ENCODE peak calls at places on chromosomes 4 and X, in five cellular contexts. One of them, this sample, is unnamed.

GRCh38 chr4:77025643-77026321 is 50.0 kb downstream of the CCNI start:
- DNase-seq in cardiac septum: no peak
- DNase-seq in heart left ventricle: no peak
- DNase-seq in naive thymus-derived CD8-positive, alpha-beta T cell: no peak
- DNase-seq in hypothalamus: no peak
- DNase-seq in this sample: no peak

GRCh38 chr4:89356086-89356485 is 48.5 kb upstream of the GPRIN3 start:
- DNase-seq in naive thymus-derived CD8-positive, alpha-beta T cell: no peak
- DNase-seq in hypothalamus: no peak
- DNase-seq in cardiac septum: no peak
- DNase-seq in heart left ventricle: no peak
- DNase-seq in this sample: peak

GRCh38 chr4:162838671-162839070 is 328.0 kb downstream of the NAF1 start:
- DNase-seq in naive thymus-derived CD8-positive, alpha-beta T cell: no peak
- DNase-seq in heart left ventricle: no peak
- DNase-seq in cardiac septum: no peak
- DNase-seq in hypothalamus: no peak
- DNase-seq in this sample: no peak

GRCh38 chr4:127708985-127709384 is 21.2 kb upstream of the SLC25A31 start:
- DNase-seq in cardiac septum: no peak
- DNase-seq in hypothalamus: no peak
- DNase-seq in naive thymus-derived CD8-positive, alpha-beta T cell: no peak
- DNase-seq in heart left ventricle: no peak
- DNase-seq in this sample: peak

GRCh38 chr4:80069837-80070788 is 2.9 kb downstream of the ANTXR2 start:
- DNase-seq in naive thymus-derived CD8-positive, alpha-beta T cell: no peak
- DNase-seq in hypothalamus: no peak
- DNase-seq in heart left ventricle: no peak
- DNase-seq in cardiac septum: no peak
- DNase-seq in this sample: no peak

GRCh38 chrX:45765726-45766125 is 565.0 kb upstream of the DIPK2B start:
- DNase-seq in cardiac septum: no peak
- DNase-seq in heart left ventricle: no peak
- DNase-seq in naive thymus-derived CD8-positive, alpha-beta T cell: no peak
- DNase-seq in hypothalamus: no peak
- DNase-seq in this sample: no peak

GRCh38 chrX:16869393-16870094 is 618 bp downstream of the RBBP7 start:
- DNase-seq in hypothalamus: no peak
- DNase-seq in naive thymus-derived CD8-positive, alpha-beta T cell: peak
- DNase-seq in cardiac septum: no peak
- DNase-seq in heart left ventricle: peak
- DNase-seq in this sample: no peak

GRCh38 chr4:87119965-87120364 is 100.5 kb downstream of the KLHL8 start:
- DNase-seq in cardiac septum: no peak
- DNase-seq in naive thymus-derived CD8-positive, alpha-beta T cell: no peak
- DNase-seq in heart left ventricle: no peak
- DNase-seq in hypothalamus: no peak
- DNase-seq in this sample: no peak

GRCh38 chr4:5050520-5050955 is 742 bp upstream of the STK32B start:
- DNase-seq in cardiac septum: peak
- DNase-seq in hypothalamus: peak
- DNase-seq in naive thymus-derived CD8-positive, alpha-beta T cell: no peak
- DNase-seq in heart left ventricle: peak
- DNase-seq in this sample: peak

GRCh38 chr4:121192013-121192412 is 27.9 kb upstream of the TNIP3 start:
- DNase-seq in cardiac septum: no peak
- DNase-seq in hypothalamus: no peak
- DNase-seq in naive thymus-derived CD8-positive, alpha-beta T cell: no peak
- DNase-seq in heart left ventricle: no peak
- DNase-seq in this sample: no peak

GRCh38 chr4:60743654-60744053 is 456.5 kb upstream of the ADGRL3 start:
- DNase-seq in heart left ventricle: no peak
- DNase-seq in cardiac septum: no peak
- DNase-seq in naive thymus-derived CD8-positive, alpha-beta T cell: no peak
- DNase-seq in hypothalamus: no peak
- DNase-seq in this sample: no peak

GRCh38 chrX:144801786-144802185 is 445.5 kb upstream of the SPANXN1 start:
- DNase-seq in cardiac septum: no peak
- DNase-seq in hypothalamus: no peak
- DNase-seq in naive thymus-derived CD8-positive, alpha-beta T cell: no peak
- DNase-seq in heart left ventricle: no peak
- DNase-seq in this sample: no peak

GRCh38 chr4:3706111-3706511 is 60.1 kb upstream of the ADRA2C start:
- DNase-seq in cardiac septum: no peak
- DNase-seq in heart left ventricle: peak
- DNase-seq in naive thymus-derived CD8-positive, alpha-beta T cell: no peak
- DNase-seq in hypothalamus: no peak
- DNase-seq in this sample: no peak

GRCh38 chr4:145843148-145843547 is 95.5 kb downstream of the ZNF827 start:
- DNase-seq in hypothalamus: no peak
- DNase-seq in cardiac septum: no peak
- DNase-seq in naive thymus-derived CD8-positive, alpha-beta T cell: no peak
- DNase-seq in heart left ventricle: no peak
- DNase-seq in this sample: no peak

GRCh38 chrX:40244980-40245379 is 147.2 kb upstream of the BCOR start:
- DNase-seq in hypothalamus: no peak
- DNase-seq in cardiac septum: no peak
- DNase-seq in naive thymus-derived CD8-positive, alpha-beta T cell: no peak
- DNase-seq in heart left ventricle: no peak
- DNase-seq in this sample: no peak

GRCh38 chr4:168584321-168584771 is 87.5 kb downstream of the PALLD start:
- DNase-seq in naive thymus-derived CD8-positive, alpha-beta T cell: no peak
- DNase-seq in hypothalamus: no peak
- DNase-seq in cardiac septum: no peak
- DNase-seq in heart left ventricle: no peak
- DNase-seq in this sample: no peak

GRCh38 chr4:89324671-89325070 is 17.1 kb upstream of the GPRIN3 start:
- DNase-seq in hypothalamus: no peak
- DNase-seq in cardiac septum: no peak
- DNase-seq in naive thymus-derived CD8-positive, alpha-beta T cell: no peak
- DNase-seq in heart left ventricle: no peak
- DNase-seq in this sample: no peak

GRCh38 chr4:7189475-7190277 is 2.7 kb upstream of the SORCS2 start:
- DNase-seq in heart left ventricle: peak
- DNase-seq in naive thymus-derived CD8-positive, alpha-beta T cell: no peak
- DNase-seq in cardiac septum: peak
- DNase-seq in hypothalamus: no peak
- DNase-seq in this sample: no peak

GRCh38 chr4:94527556-94528233 is 76.0 kb downstream of the PDLIM5 start:
- DNase-seq in naive thymus-derived CD8-positive, alpha-beta T cell: no peak
- DNase-seq in heart left ventricle: no peak
- DNase-seq in cardiac septum: no peak
- DNase-seq in hypothalamus: no peak
- DNase-seq in this sample: no peak

GRCh38 chr4:15145709-15146108 is 143.4 kb downstream of the CPEB2 start:
- DNase-seq in heart left ventricle: no peak
- DNase-seq in naive thymus-derived CD8-positive, alpha-beta T cell: no peak
- DNase-seq in hypothalamus: no peak
- DNase-seq in cardiac septum: no peak
- DNase-seq in this sample: no peak

GRCh38 chr4:185479507-185479971 is 8.0 kb upstream of the CCDC110 start:
- DNase-seq in hypothalamus: no peak
- DNase-seq in cardiac septum: no peak
- DNase-seq in naive thymus-derived CD8-positive, alpha-beta T cell: no peak
- DNase-seq in heart left ventricle: no peak
- DNase-seq in this sample: no peak

GRCh38 chr4:112075129-112075753 is 70.0 kb upstream of the FAM241A start:
- DNase-seq in heart left ventricle: no peak
- DNase-seq in cardiac septum: no peak
- DNase-seq in naive thymus-derived CD8-positive, alpha-beta T cell: no peak
- DNase-seq in hypothalamus: no peak
- DNase-seq in this sample: no peak

GRCh38 chr4:163808091-163808490 is 313.6 kb downstream of the TMA16 start:
- DNase-seq in hypothalamus: no peak
- DNase-seq in heart left ventricle: no peak
- DNase-seq in cardiac septum: no peak
- DNase-seq in naive thymus-derived CD8-positive, alpha-beta T cell: no peak
- DNase-seq in this sample: no peak

GRCh38 chr4:15577508-15577907 is 77.6 kb downstream of the FBXL5 start:
- DNase-seq in cardiac septum: no peak
- DNase-seq in naive thymus-derived CD8-positive, alpha-beta T cell: no peak
- DNase-seq in heart left ventricle: no peak
- DNase-seq in hypothalamus: no peak
- DNase-seq in this sample: no peak

GRCh38 chrX:47645530-47645929 is 4.8 kb downstream of the ELK1 start:
- DNase-seq in cardiac septum: no peak
- DNase-seq in hypothalamus: no peak
- DNase-seq in heart left ventricle: no peak
- DNase-seq in naive thymus-derived CD8-positive, alpha-beta T cell: no peak
- DNase-seq in this sample: no peak

GRCh38 chrX:69107231-69107739 is 58.0 kb downstream of the PJA1 start:
- DNase-seq in naive thymus-derived CD8-positive, alpha-beta T cell: no peak
- DNase-seq in cardiac septum: no peak
- DNase-seq in hypothalamus: no peak
- DNase-seq in heart left ventricle: no peak
- DNase-seq in this sample: no peak

GRCh38 chrX:1026263-1027015 is 186.0 kb downstream of the CRLF2 start:
- DNase-seq in hypothalamus: no peak
- DNase-seq in heart left ventricle: no peak
- DNase-seq in naive thymus-derived CD8-positive, alpha-beta T cell: peak
- DNase-seq in cardiac septum: no peak
- DNase-seq in this sample: no peak

GRCh38 chrX:150446995-150447394 is 83.9 kb downstream of the MAMLD1 start:
- DNase-seq in naive thymus-derived CD8-positive, alpha-beta T cell: no peak
- DNase-seq in heart left ventricle: no peak
- DNase-seq in hypothalamus: no peak
- DNase-seq in cardiac septum: no peak
- DNase-seq in this sample: no peak

GRCh38 chrX:107205770-107206696 is at the start of the genes DNAAF6 and NUP62CL:
- DNase-seq in heart left ventricle: peak
- DNase-seq in naive thymus-derived CD8-positive, alpha-beta T cell: peak
- DNase-seq in cardiac septum: no peak
- DNase-seq in hypothalamus: no peak
- DNase-seq in this sample: peak

GRCh38 chr4:149264093-149264733 is 551.4 kb downstream of the IQCM start:
- DNase-seq in cardiac septum: no peak
- DNase-seq in hypothalamus: no peak
- DNase-seq in naive thymus-derived CD8-positive, alpha-beta T cell: no peak
- DNase-seq in heart left ventricle: no peak
- DNase-seq in this sample: no peak

GRCh38 chrX:18607966-18608365 is 63.9 kb downstream of the RS1 start:
- DNase-seq in heart left ventricle: no peak
- DNase-seq in hypothalamus: no peak
- DNase-seq in naive thymus-derived CD8-positive, alpha-beta T cell: no peak
- DNase-seq in cardiac septum: no peak
- DNase-seq in this sample: no peak

GRCh38 chr4:3660086-3660927 is 105.9 kb upstream of the ADRA2C start:
- DNase-seq in hypothalamus: peak
- DNase-seq in naive thymus-derived CD8-positive, alpha-beta T cell: no peak
- DNase-seq in heart left ventricle: no peak
- DNase-seq in cardiac septum: no peak
- DNase-seq in this sample: peak

GRCh38 chr4:7766661-7767345 is 172.9 kb downstream of the AFAP1 start:
- DNase-seq in naive thymus-derived CD8-positive, alpha-beta T cell: no peak
- DNase-seq in cardiac septum: no peak
- DNase-seq in heart left ventricle: no peak
- DNase-seq in hypothalamus: no peak
- DNase-seq in this sample: no peak

GRCh38 chr4:21139327-21139726 is 439.1 kb downstream of the PACRGL start:
- DNase-seq in heart left ventricle: no peak
- DNase-seq in hypothalamus: no peak
- DNase-seq in cardiac septum: no peak
- DNase-seq in naive thymus-derived CD8-positive, alpha-beta T cell: no peak
- DNase-seq in this sample: no peak

GRCh38 chr4:139524062-139524631 is 31.9 kb downstream of the SETD7 start:
- DNase-seq in hypothalamus: no peak
- DNase-seq in naive thymus-derived CD8-positive, alpha-beta T cell: no peak
- DNase-seq in cardiac septum: no peak
- DNase-seq in heart left ventricle: no peak
- DNase-seq in this sample: no peak

This sample was measured in NCI-H774.